ENCODE peak calls at places on chromosomes 2 and 18, in nine cellular contexts. T is BJ, U is Peyer's patch, S is upper lobe of right lung, I is GM20000, L is RWPE1, D is AG10803, A is colonic mucosa, N is stomach. V is an unnamed sample.

GRCh38 chr2:30226144-30227032 is 4.9 kb upstream of the LBH start:
- DNase-seq in I (peak), A (no peak), L (no peak), D (peak), T (no peak), N (no peak), S (no peak), U (no peak), V (no peak)

GRCh38 chr2:205405752-205406151 is 276.5 kb upstream of the NRP2 start:
- DNase-seq in S (no peak), L (peak), I (no peak), N (no peak), U (no peak), A (no peak), D (peak), T (peak), V (no peak)

GRCh38 chr2:525611-526010 is 151.6 kb downstream of the TMEM18 start:
- DNase-seq in A (no peak), N (no peak), T (no peak), I (no peak), L (no peak), S (no peak), U (no peak), D (no peak), V (no peak)

GRCh38 chr2:1727101-1727771 is 17.1 kb downstream of the PXDN start:
- DNase-seq in I (no peak), T (no peak), D (no peak), A (peak), N (peak), L (no peak), U (no peak), S (no peak), V (peak)

GRCh38 chr2:33321236-33321731 is 155.2 kb upstream of the RASGRP3 start:
- DNase-seq in L (no peak), A (no peak), I (no peak), S (no peak), T (peak), U (no peak), N (no peak), D (peak), V (no peak)

GRCh38 chr18:50287441-50288347 is at the start of gene CXXC1:
- DNase-seq in T (peak), L (peak), A (peak), U (peak), S (peak), N (peak), I (peak), D (peak), V (peak)

GRCh38 chr18:75043478-75043877 is 165.5 kb downstream of the PTGR3 start:
- DNase-seq in L (no peak), D (no peak), S (no peak), U (no peak), T (no peak), N (no peak), I (no peak), A (no peak), V (no peak)

GRCh38 chr2:146189541-146189940 is 1655.3 kb upstream of the ACVR2A start:
- DNase-seq in L (no peak), I (no peak), A (no peak), T (no peak), U (no peak), N (no peak), D (no peak), S (no peak), V (no peak)

GRCh38 chr2:60550151-60550983 is 3.1 kb downstream of the BCL11A start:
- DNase-seq in L (peak), T (no peak), D (peak), S (peak), A (peak), U (peak), N (peak), I (peak), V (peak)

GRCh38 chr2:17043173-17043572 is 377.5 kb upstream of the CYRIA start:
- DNase-seq in I (no peak), A (no peak), D (peak), S (no peak), L (no peak), U (no peak), N (no peak), T (no peak), V (no peak)

GRCh38 chr2:232085179-232085578 is 123.7 kb downstream of the DIS3L2 start:
- DNase-seq in I (no peak), N (no peak), T (no peak), U (no peak), A (no peak), L (no peak), S (no peak), D (no peak), V (no peak)

GRCh38 chr2:20661028-20661980 is 5.6 kb upstream of the GDF7 start:
- DNase-seq in I (peak), U (peak), T (no peak), A (peak), N (peak), D (peak), S (peak), L (peak), V (no peak)

GRCh38 chr2:132623096-132623839 is 46.7 kb downstream of the LYPD1 start:
- DNase-seq in D (peak), L (no peak), N (no peak), U (no peak), T (peak), I (no peak), A (no peak), S (no peak), V (peak)

GRCh38 chr2:15943378-15943851 is 3.1 kb downstream of the MYCN start:
- DNase-seq in D (no peak), N (peak), L (no peak), I (peak), A (peak), U (no peak), T (no peak), S (no peak), V (no peak)

GRCh38 chr2:234081970-234082822 is 31.7 kb downstream of the SPP2 start:
- DNase-seq in U (no peak), S (peak), N (peak), L (no peak), D (no peak), A (peak), T (no peak), I (no peak), V (no peak)

GRCh38 chr2:177506998-177507397 is 114.4 kb downstream of the AGPS start:
- DNase-seq in I (no peak), N (no peak), A (no peak), L (no peak), U (no peak), S (no peak), T (no peak), D (no peak), V (no peak)

GRCh38 chr2:168734199-168734746 is 68.2 kb upstream of the NOSTRIN start:
- DNase-seq in L (no peak), D (no peak), I (no peak), U (no peak), T (no peak), S (no peak), A (no peak), N (no peak), V (no peak)

GRCh38 chr18:13026583-13027270 is 35.6 kb downstream of the CEP192 start:
- DNase-seq in A (no peak), L (no peak), D (peak), N (no peak), I (no peak), T (no peak), S (no peak), U (no peak), V (no peak)

GRCh38 chr2:26465981-26466471 is 11.9 kb downstream of the OTOF start:
- DNase-seq in I (no peak), A (no peak), L (no peak), N (no peak), U (no peak), S (no peak), D (no peak), T (no peak), V (no peak)

GRCh38 chr2:202098336-202098735 is 25.3 kb downstream of the KIAA2012 start:
- DNase-seq in D (no peak), A (no peak), N (no peak), I (no peak), U (no peak), S (no peak), L (no peak), T (no peak), V (no peak)

GRCh38 chr2:34789162-34789561 is 1190.1 kb upstream of the FAM98A start:
- DNase-seq in L (no peak), S (no peak), D (no peak), A (no peak), T (no peak), N (no peak), I (no peak), U (no peak), V (no peak)

GRCh38 chr18:59060540-59060939 is 79.1 kb upstream of the SEC11C start:
- DNase-seq in N (no peak), T (no peak), A (no peak), D (no peak), S (no peak), L (no peak), U (no peak), I (no peak), V (no peak)

GRCh38 chr18:2894131-2894840 is 47.5 kb downstream of the EMILIN2 start:
- DNase-seq in N (no peak), S (no peak), L (no peak), D (no peak), U (no peak), I (no peak), A (no peak), T (no peak), V (no peak)

GRCh38 chr18:65750421-65751144 is at the start of gene CDH7:
- DNase-seq in A (no peak), U (no peak), S (peak), I (no peak), L (no peak), D (no peak), N (no peak), T (no peak), V (no peak)

GRCh38 chr2:236700703-236701102 is 131.1 kb downstream of the ACKR3 start:
- DNase-seq in T (no peak), L (no peak), S (no peak), D (no peak), A (no peak), U (no peak), I (no peak), N (no peak), V (no peak)

GRCh38 chr2:170155022-170155722 is 22.8 kb upstream of the MYO3B start:
- DNase-seq in D (peak), N (no peak), L (no peak), I (peak), S (no peak), U (no peak), A (no peak), T (no peak), V (no peak)

GRCh38 chr2:201070966-201071304 is 536 bp downstream of the HYCC2 start:
- DNase-seq in S (no peak), I (no peak), N (no peak), A (peak), L (peak), T (no peak), D (peak), U (no peak), V (no peak)

GRCh38 chr18:58554404-58554803 is 74.5 kb downstream of the ALPK2 start:
- DNase-seq in N (no peak), I (no peak), T (no peak), D (no peak), U (no peak), S (no peak), L (no peak), A (no peak), V (no peak)

GRCh38 chr2:85066874-85067351 is 66.3 kb upstream of the TCF7L1 start:
- DNase-seq in I (peak), S (peak), D (peak), A (peak), L (peak), T (peak), U (peak), N (peak), V (peak)

GRCh38 chr2:11212645-11213044 is 57.4 kb downstream of the SLC66A3 start:
- DNase-seq in S (no peak), U (no peak), N (no peak), A (no peak), L (no peak), T (no peak), I (no peak), D (peak), V (no peak)

GRCh38 chr2:144452169-144453038 is 67.5 kb downstream of the ZEB2 start:
- DNase-seq in T (no peak), L (no peak), I (no peak), A (no peak), U (no peak), D (peak), S (no peak), N (no peak), V (no peak)

GRCh38 chr2:196177124-196177523 is 5.7 kb upstream of the STK17B start:
- DNase-seq in D (no peak), N (no peak), T (no peak), I (no peak), A (no peak), U (no peak), S (no peak), L (no peak), V (no peak)

GRCh38 chr18:32019251-32019943 is 772 bp downstream of the RNF125 start:
- DNase-seq in I (peak), A (peak), D (peak), L (peak), T (no peak), N (peak), S (peak), U (peak), V (peak)

GRCh38 chr2:160252278-160252887 is 52.3 kb upstream of the ITGB6 start:
- DNase-seq in I (peak), N (no peak), S (no peak), L (peak), D (peak), T (no peak), A (no peak), U (no peak), V (no peak)

GRCh38 chr2:239639366-239640185 is 238.8 kb upstream of the HDAC4 start:
- DNase-seq in S (no peak), U (no peak), L (no peak), N (no peak), D (no peak), I (no peak), T (no peak), A (no peak), V (peak)

GRCh38 chr2:71646028-71646427 is 192.7 kb downstream of the DYSF start:
- DNase-seq in T (peak), A (no peak), I (no peak), L (peak), N (no peak), D (peak), S (no peak), U (no peak), V (no peak)

GRCh38 chr18:40974448-40974847 is 980.6 kb upstream of the PIK3C3 start:
- DNase-seq in U (no peak), A (no peak), N (no peak), L (no peak), D (no peak), S (no peak), T (no peak), I (no peak), V (no peak)

GRCh38 chr2:144346229-144346628 is 173.7 kb downstream of the ZEB2 start:
- DNase-seq in I (no peak), A (no peak), N (no peak), L (no peak), U (no peak), D (no peak), S (no peak), T (no peak), V (no peak)

GRCh38 chr2:199261221-199261620 is 196.5 kb downstream of the SATB2 start:
- DNase-seq in A (no peak), U (no peak), T (peak), N (no peak), D (peak), S (no peak), I (no peak), L (peak), V (no peak)

DNA sequence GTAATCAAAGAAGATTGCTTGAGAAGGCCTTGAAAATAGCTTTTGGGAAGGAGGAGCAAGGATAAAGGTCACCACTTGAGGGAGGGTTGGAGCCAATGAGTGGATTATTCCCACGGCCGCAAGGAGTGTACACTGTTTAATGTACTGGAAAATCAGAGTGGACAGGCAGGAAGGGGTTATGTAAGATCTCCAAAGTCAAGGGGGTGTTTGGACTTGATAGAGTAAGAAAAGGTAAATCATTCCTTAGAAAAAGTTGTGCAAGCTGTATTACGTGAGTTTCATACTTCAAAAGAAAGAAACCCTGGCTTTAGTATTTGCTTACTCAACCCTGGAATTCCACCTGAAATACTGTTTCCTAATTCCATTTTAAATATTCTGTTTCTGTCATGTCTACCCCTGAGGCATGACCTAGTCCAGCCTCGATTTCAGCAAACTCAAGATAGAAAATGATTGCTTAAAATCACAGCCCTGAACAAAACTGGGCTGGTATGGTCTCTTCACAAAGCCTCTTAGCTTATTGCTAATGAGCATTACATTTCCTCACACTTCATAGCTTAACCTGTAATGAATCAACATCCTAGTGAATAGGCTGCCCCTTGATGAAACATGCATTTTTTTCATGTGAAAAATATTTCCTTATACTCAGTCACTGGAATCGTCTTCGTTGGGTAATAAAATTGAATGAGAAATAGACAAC is 1.1 kb downstream of the MREG start:
- DNase-seq in I (no peak), N (no peak), D (peak), U (no peak), A (peak), T (no peak), L (peak), S (no peak), V (no peak)
- TF ChIP-seq CTCF in I (no peak), N (no peak), D (peak), U (no peak), A (no peak), T (no peak), L (no peak), S (no peak), V (no peak)

GRCh38 chr2:46230115-46230571 is 67.1 kb upstream of the EPAS1 start:
- DNase-seq in I (peak), S (peak), T (no peak), U (peak), D (no peak), L (no peak), N (no peak), A (peak), V (peak)
- TF ChIP-seq CTCF in I (peak), S (peak), T (no peak), U (no peak), D (no peak), L (no peak), N (no peak), A (no peak), V (peak)

DNA sequence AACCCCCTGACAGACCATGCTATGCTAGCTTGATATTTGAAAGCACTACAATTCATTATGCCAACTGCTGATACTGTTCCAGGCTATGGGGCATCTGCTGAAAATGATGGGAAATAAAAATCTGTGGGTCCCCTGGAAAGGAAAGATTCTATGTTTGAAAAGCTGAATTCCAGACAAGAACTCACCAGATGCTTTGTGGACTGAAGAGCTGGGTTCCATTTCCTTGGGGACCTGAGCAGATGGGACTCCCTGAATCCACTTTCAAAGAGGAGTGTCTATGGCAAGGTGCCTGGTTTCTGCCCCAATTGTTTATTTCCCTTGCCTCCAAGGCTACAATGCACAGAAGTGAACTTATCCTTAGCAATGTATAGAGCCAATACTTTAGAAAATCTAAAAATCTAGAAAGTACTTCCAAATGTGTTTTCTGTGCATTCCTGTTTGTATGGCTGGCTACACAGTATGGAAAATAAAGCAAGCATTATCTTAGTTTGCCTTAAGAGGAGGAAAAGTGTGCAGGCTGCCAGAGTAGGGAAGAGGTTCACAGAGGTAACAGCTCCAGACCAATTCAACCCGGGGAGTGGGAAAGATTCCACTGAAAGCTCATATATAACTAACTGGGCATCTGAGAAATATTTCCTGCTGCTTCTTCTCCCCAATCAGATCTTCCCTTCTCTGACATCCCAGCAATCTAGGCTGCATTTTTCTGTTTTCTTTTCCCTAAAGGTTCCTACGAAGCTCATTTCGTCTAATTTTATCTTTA is 420.5 kb downstream of the NRXN1 start:
- DNase-seq in I (no peak), L (no peak), D (no peak), T (no peak), S (no peak), N (no peak), A (no peak), U (no peak), V (no peak)
- TF ChIP-seq CTCF in I (no peak), L (no peak), D (no peak), T (no peak), S (no peak), N (no peak), A (no peak), U (no peak), V (no peak)

GRCh38 chr18:45025108-45025471 is 344.4 kb downstream of the SETBP1 start:
- DNase-seq in N (no peak), S (no peak), U (no peak), L (no peak), I (no peak), D (no peak), A (no peak), T (no peak), V (no peak)

GRCh38 chr18:45024357-45025107 is 343.8 kb downstream of the SETBP1 start:
- DNase-seq in N (no peak), L (no peak), T (no peak), A (no peak), I (no peak), S (no peak), U (no peak), D (no peak), V (no peak)

DNA sequence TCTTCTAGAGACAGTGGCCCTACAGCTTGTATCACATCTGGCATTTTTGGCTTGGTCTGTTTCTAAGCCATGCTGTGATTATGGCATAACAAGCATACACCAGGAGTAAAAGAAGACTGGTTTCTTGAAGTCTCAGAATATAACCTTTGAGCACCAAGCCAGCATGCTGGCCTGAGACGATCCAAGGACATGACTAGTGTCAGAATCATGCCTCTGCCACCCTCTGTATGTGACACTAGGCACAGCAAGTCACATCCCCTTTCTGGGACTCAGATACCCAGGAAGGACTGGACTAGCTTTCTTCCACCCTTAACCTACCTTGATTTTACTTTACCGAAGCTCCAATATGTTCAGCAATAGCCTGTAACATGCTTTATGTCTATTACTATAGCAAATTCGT is 345.5 kb downstream of the SETBP1 start:
- DNase-seq in U (no peak), T (no peak), A (no peak), S (no peak), L (no peak), D (no peak), N (no peak), I (no peak), V (no peak)
- TF ChIP-seq CTCF in U (no peak), T (no peak), A (no peak), S (no peak), L (no peak), D (no peak), N (no peak), I (no peak), V (no peak)

V was measured in osteocyte.